ENCODE peak calls at places on chromosomes 6 and 20, in ten cellular contexts. One of them, this sample, is unnamed.

GRCh38 chr6:10837692-10837996 is 695 bp downstream of the MAK start:
- DNase-seq in posterior cingulate gyrus: no peak
- DNase-seq in retinal pigment epithelial cell: no peak
- DNase-seq in right lobe of liver: no peak
- DNase-seq in LHCN-M2: no peak
- DNase-seq in C1 segment of cervical spinal cord: no peak
- DNase-seq in esophagus muscularis mucosa: no peak
- DNase-seq in effector memory CD4-positive, alpha-beta T cell: no peak
- DNase-seq in left cardiac atrium: no peak
- DNase-seq in AG10803: no peak
- DNase-seq in this sample: peak; percentile 21

GRCh38 chr6:45209762-45210161 is 118.4 kb upstream of the RUNX2 start:
- DNase-seq in posterior cingulate gyrus: no peak
- DNase-seq in retinal pigment epithelial cell: no peak
- DNase-seq in right lobe of liver: no peak
- DNase-seq in LHCN-M2: peak; percentile 84
- DNase-seq in C1 segment of cervical spinal cord: no peak
- DNase-seq in esophagus muscularis mucosa: no peak
- DNase-seq in effector memory CD4-positive, alpha-beta T cell: no peak
- DNase-seq in left cardiac atrium: no peak
- DNase-seq in AG10803: peak; percentile 4
- DNase-seq in this sample: no peak

GRCh38 chr20:367486-367887 is 13.1 kb upstream of the TRIB3 start:
- DNase-seq in posterior cingulate gyrus: peak; percentile 41
- DNase-seq in retinal pigment epithelial cell: no peak
- DNase-seq in right lobe of liver: no peak
- DNase-seq in LHCN-M2: no peak
- DNase-seq in C1 segment of cervical spinal cord: no peak
- DNase-seq in esophagus muscularis mucosa: no peak
- DNase-seq in effector memory CD4-positive, alpha-beta T cell: no peak
- DNase-seq in left cardiac atrium: no peak
- DNase-seq in AG10803: no peak
- DNase-seq in this sample: no peak

GRCh38 chr6:168097621-168098430 is 18.8 kb upstream of the FRMD1 start:
- DNase-seq in posterior cingulate gyrus: peak; percentile 67
- DNase-seq in retinal pigment epithelial cell: no peak
- DNase-seq in right lobe of liver: no peak
- DNase-seq in LHCN-M2: no peak
- DNase-seq in C1 segment of cervical spinal cord: no peak
- DNase-seq in esophagus muscularis mucosa: no peak
- DNase-seq in effector memory CD4-positive, alpha-beta T cell: no peak
- DNase-seq in left cardiac atrium: peak; percentile 55
- DNase-seq in AG10803: no peak
- DNase-seq in this sample: no peak

GRCh38 chr6:129890701-129891100 is 29.6 kb upstream of the TMEM244 start:
- DNase-seq in posterior cingulate gyrus: no peak
- DNase-seq in retinal pigment epithelial cell: no peak
- DNase-seq in right lobe of liver: no peak
- DNase-seq in LHCN-M2: peak; percentile 62
- DNase-seq in C1 segment of cervical spinal cord: no peak
- DNase-seq in esophagus muscularis mucosa: no peak
- DNase-seq in effector memory CD4-positive, alpha-beta T cell: no peak
- DNase-seq in left cardiac atrium: no peak
- DNase-seq in AG10803: no peak
- DNase-seq in this sample: no peak

GRCh38 chr6:170199716-170200115 is 91.2 kb downstream of the DLL1 start:
- DNase-seq in posterior cingulate gyrus: no peak
- DNase-seq in retinal pigment epithelial cell: no peak
- DNase-seq in right lobe of liver: no peak
- DNase-seq in LHCN-M2: no peak
- DNase-seq in C1 segment of cervical spinal cord: no peak
- DNase-seq in esophagus muscularis mucosa: peak; percentile 66
- DNase-seq in effector memory CD4-positive, alpha-beta T cell: no peak
- DNase-seq in left cardiac atrium: no peak
- DNase-seq in AG10803: no peak
- DNase-seq in this sample: no peak

GRCh38 chr6:158653577-158654354 is 3.9 kb downstream of the SYTL3 start:
- DNase-seq in posterior cingulate gyrus: no peak
- DNase-seq in retinal pigment epithelial cell: no peak
- DNase-seq in right lobe of liver: peak; percentile 46
- DNase-seq in LHCN-M2: no peak
- DNase-seq in C1 segment of cervical spinal cord: no peak
- DNase-seq in esophagus muscularis mucosa: peak; percentile 92
- DNase-seq in effector memory CD4-positive, alpha-beta T cell: peak; percentile 86
- DNase-seq in left cardiac atrium: peak; percentile 51
- DNase-seq in AG10803: peak; percentile 70
- DNase-seq in this sample: peak; percentile 67

GRCh38 chr6:136897071-136897470 is 25.0 kb upstream of the SLC35D3 start:
- DNase-seq in posterior cingulate gyrus: no peak
- DNase-seq in retinal pigment epithelial cell: no peak
- DNase-seq in right lobe of liver: no peak
- DNase-seq in LHCN-M2: no peak
- DNase-seq in C1 segment of cervical spinal cord: no peak
- DNase-seq in esophagus muscularis mucosa: no peak
- DNase-seq in effector memory CD4-positive, alpha-beta T cell: no peak
- DNase-seq in left cardiac atrium: no peak
- DNase-seq in AG10803: no peak
- DNase-seq in this sample: no peak

GRCh38 chr20:22691369-22692118 is 107.2 kb upstream of the FOXA2 start:
- DNase-seq in posterior cingulate gyrus: peak; percentile 97
- DNase-seq in retinal pigment epithelial cell: no peak
- DNase-seq in right lobe of liver: peak; percentile 79
- DNase-seq in LHCN-M2: peak; percentile 63
- DNase-seq in C1 segment of cervical spinal cord: peak; percentile 59
- DNase-seq in esophagus muscularis mucosa: peak; percentile 92
- DNase-seq in effector memory CD4-positive, alpha-beta T cell: no peak
- DNase-seq in left cardiac atrium: peak; percentile 82
- DNase-seq in AG10803: peak; percentile 64
- DNase-seq in this sample: peak; percentile 75

GRCh38 chr6:158474961-158475343 is 84.9 kb upstream of the TMEM181 start:
- DNase-seq in posterior cingulate gyrus: peak; percentile 89
- DNase-seq in retinal pigment epithelial cell: peak; percentile 63
- DNase-seq in right lobe of liver: no peak
- DNase-seq in LHCN-M2: no peak
- DNase-seq in C1 segment of cervical spinal cord: no peak
- DNase-seq in esophagus muscularis mucosa: no peak
- DNase-seq in effector memory CD4-positive, alpha-beta T cell: no peak
- DNase-seq in left cardiac atrium: no peak
- DNase-seq in AG10803: peak; percentile 29
- DNase-seq in this sample: no peak

GRCh38 chr20:64254571-64255360 is 782 bp upstream of the PCMTD2 start:
- DNase-seq in posterior cingulate gyrus: peak; percentile 81
- DNase-seq in retinal pigment epithelial cell: no peak
- DNase-seq in right lobe of liver: peak; percentile 45
- DNase-seq in LHCN-M2: no peak
- DNase-seq in C1 segment of cervical spinal cord: no peak
- DNase-seq in esophagus muscularis mucosa: no peak
- DNase-seq in effector memory CD4-positive, alpha-beta T cell: no peak
- DNase-seq in left cardiac atrium: peak; percentile 22
- DNase-seq in AG10803: no peak
- DNase-seq in this sample: no peak